ENCODE peak calls at places on chromosomes 1 and 21, in nine cellular contexts. One of them, this sample, is unnamed.

GRCh38 chr1:242743983-242744780 is 219.7 kb upstream of the PLD5 start:
- DNase-seq in cardiac muscle cell: no peak
- DNase-seq in GM13976: no peak
- DNase-seq in suprapubic skin: no peak
- DNase-seq in B cell: no peak
- DNase-seq in colonic mucosa: no peak
- DNase-seq in Calu3: no peak
- DNase-seq in heart left ventricle: no peak
- DNase-seq in endothelial cell: no peak
- DNase-seq in this sample: no peak

GRCh38 chr1:85707267-85707989 is 805 bp downstream of the ZNHIT6 start:
- DNase-seq in endothelial cell: no peak
- DNase-seq in heart left ventricle: no peak
- DNase-seq in B cell: no peak
- DNase-seq in colonic mucosa: no peak
- DNase-seq in suprapubic skin: no peak
- DNase-seq in Calu3: no peak
- DNase-seq in GM13976: no peak
- DNase-seq in cardiac muscle cell: peak
- DNase-seq in this sample: no peak

GRCh38 chr1:10794724-10795304 is 1.6 kb downstream of the CASZ1 start:
- DNase-seq in suprapubic skin: no peak
- DNase-seq in Calu3: peak
- DNase-seq in B cell: no peak
- DNase-seq in GM13976: peak
- DNase-seq in colonic mucosa: peak
- DNase-seq in cardiac muscle cell: no peak
- DNase-seq in endothelial cell: peak
- DNase-seq in heart left ventricle: peak
- DNase-seq in this sample: no peak

GRCh38 chr1:2275796-2276536 is 47.8 kb downstream of the SKI start:
- DNase-seq in heart left ventricle: no peak
- DNase-seq in suprapubic skin: no peak
- DNase-seq in cardiac muscle cell: peak
- DNase-seq in colonic mucosa: no peak
- DNase-seq in endothelial cell: no peak
- DNase-seq in B cell: peak
- DNase-seq in Calu3: no peak
- DNase-seq in GM13976: no peak
- DNase-seq in this sample: no peak

GRCh38 chr1:221279146-221279545 is 399.9 kb downstream of the HLX start:
- DNase-seq in Calu3: no peak
- DNase-seq in B cell: no peak
- DNase-seq in endothelial cell: no peak
- DNase-seq in suprapubic skin: no peak
- DNase-seq in heart left ventricle: no peak
- DNase-seq in cardiac muscle cell: no peak
- DNase-seq in GM13976: no peak
- DNase-seq in colonic mucosa: no peak
- DNase-seq in this sample: no peak

GRCh38 chr1:169149555-169150286 is 43.2 kb downstream of the ATP1B1 start:
- DNase-seq in endothelial cell: no peak
- DNase-seq in cardiac muscle cell: no peak
- DNase-seq in suprapubic skin: no peak
- DNase-seq in heart left ventricle: no peak
- DNase-seq in Calu3: no peak
- DNase-seq in B cell: no peak
- DNase-seq in GM13976: no peak
- DNase-seq in colonic mucosa: no peak
- DNase-seq in this sample: no peak

GRCh38 chr1:40783001-40783905 is at the start of gene KCNQ4:
- DNase-seq in heart left ventricle: peak
- DNase-seq in B cell: peak
- DNase-seq in GM13976: peak
- DNase-seq in endothelial cell: peak
- DNase-seq in colonic mucosa: peak
- DNase-seq in cardiac muscle cell: no peak
- DNase-seq in suprapubic skin: no peak
- DNase-seq in Calu3: peak
- DNase-seq in this sample: no peak

GRCh38 chr1:96236156-96236739 is 485.3 kb upstream of the PTBP2 start:
- DNase-seq in endothelial cell: peak
- DNase-seq in heart left ventricle: no peak
- DNase-seq in B cell: no peak
- DNase-seq in suprapubic skin: no peak
- DNase-seq in Calu3: peak
- DNase-seq in cardiac muscle cell: peak
- DNase-seq in colonic mucosa: peak
- DNase-seq in GM13976: peak
- DNase-seq in this sample: peak

GRCh38 chr1:3125078-3125477 is 56.1 kb downstream of the PRDM16 start:
- DNase-seq in endothelial cell: no peak
- DNase-seq in B cell: no peak
- DNase-seq in Calu3: no peak
- DNase-seq in heart left ventricle: no peak
- DNase-seq in suprapubic skin: no peak
- DNase-seq in GM13976: no peak
- DNase-seq in cardiac muscle cell: no peak
- DNase-seq in colonic mucosa: no peak
- DNase-seq in this sample: no peak

GRCh38 chr21:14863745-14864210 is 201.0 kb downstream of the NRIP1 start:
- DNase-seq in Calu3: no peak
- DNase-seq in suprapubic skin: no peak
- DNase-seq in colonic mucosa: no peak
- DNase-seq in B cell: no peak
- DNase-seq in GM13976: no peak
- DNase-seq in endothelial cell: no peak
- DNase-seq in heart left ventricle: no peak
- DNase-seq in cardiac muscle cell: peak
- DNase-seq in this sample: no peak

GRCh38 chr1:205670611-205671430 is 9.5 kb downstream of the SLC45A3 start:
- DNase-seq in cardiac muscle cell: no peak
- DNase-seq in colonic mucosa: no peak
- DNase-seq in Calu3: no peak
- DNase-seq in suprapubic skin: no peak
- DNase-seq in B cell: no peak
- DNase-seq in heart left ventricle: no peak
- DNase-seq in endothelial cell: no peak
- DNase-seq in GM13976: no peak
- DNase-seq in this sample: no peak

GRCh38 chr1:118461154-118461553 is 276.1 kb upstream of the SPAG17 start:
- DNase-seq in suprapubic skin: no peak
- DNase-seq in B cell: no peak
- DNase-seq in Calu3: no peak
- DNase-seq in endothelial cell: no peak
- DNase-seq in heart left ventricle: no peak
- DNase-seq in cardiac muscle cell: no peak
- DNase-seq in GM13976: no peak
- DNase-seq in colonic mucosa: no peak
- DNase-seq in this sample: no peak

GRCh38 chr1:222670110-222670509 is 42.2 kb downstream of the AIDA start:
- DNase-seq in GM13976: no peak
- DNase-seq in heart left ventricle: no peak
- DNase-seq in colonic mucosa: no peak
- DNase-seq in B cell: no peak
- DNase-seq in Calu3: no peak
- DNase-seq in endothelial cell: no peak
- DNase-seq in suprapubic skin: no peak
- DNase-seq in cardiac muscle cell: no peak
- DNase-seq in this sample: no peak

GRCh38 chr21:45150630-45151265 is 76.4 kb downstream of the ADARB1 start:
- DNase-seq in cardiac muscle cell: no peak
- DNase-seq in suprapubic skin: no peak
- DNase-seq in B cell: no peak
- DNase-seq in heart left ventricle: peak
- DNase-seq in colonic mucosa: peak
- DNase-seq in endothelial cell: no peak
- DNase-seq in GM13976: no peak
- DNase-seq in Calu3: no peak
- DNase-seq in this sample: no peak

GRCh38 chr21:31293986-31294385 is 50.1 kb downstream of the TIAM1 start:
- DNase-seq in B cell: no peak
- DNase-seq in colonic mucosa: no peak
- DNase-seq in Calu3: peak
- DNase-seq in GM13976: no peak
- DNase-seq in suprapubic skin: no peak
- DNase-seq in heart left ventricle: no peak
- DNase-seq in cardiac muscle cell: peak
- DNase-seq in endothelial cell: no peak
- DNase-seq in this sample: no peak

GRCh38 chr1:161020573-161021167 is at the start of gene F11R:
- DNase-seq in heart left ventricle: peak
- DNase-seq in Calu3: peak
- DNase-seq in endothelial cell: peak
- DNase-seq in colonic mucosa: peak
- DNase-seq in suprapubic skin: no peak
- DNase-seq in cardiac muscle cell: peak
- DNase-seq in GM13976: peak
- DNase-seq in B cell: peak
- DNase-seq in this sample: peak

GRCh38 chr1:59139396-59139795 is 157.5 kb upstream of the FGGY start:
- DNase-seq in colonic mucosa: no peak
- DNase-seq in Calu3: peak
- DNase-seq in heart left ventricle: no peak
- DNase-seq in GM13976: no peak
- DNase-seq in B cell: no peak
- DNase-seq in suprapubic skin: no peak
- DNase-seq in cardiac muscle cell: no peak
- DNase-seq in endothelial cell: no peak
- DNase-seq in this sample: no peak

GRCh38 chr1:59138402-59138801 is 158.5 kb upstream of the FGGY start:
- DNase-seq in cardiac muscle cell: no peak
- DNase-seq in GM13976: no peak
- DNase-seq in B cell: no peak
- DNase-seq in heart left ventricle: no peak
- DNase-seq in endothelial cell: no peak
- DNase-seq in Calu3: no peak
- DNase-seq in colonic mucosa: no peak
- DNase-seq in suprapubic skin: no peak
- DNase-seq in this sample: no peak

GRCh38 chr1:59142663-59143487 is 154.0 kb upstream of the FGGY start:
- DNase-seq in endothelial cell: no peak
- DNase-seq in GM13976: peak
- DNase-seq in suprapubic skin: no peak
- DNase-seq in colonic mucosa: no peak
- DNase-seq in B cell: no peak
- DNase-seq in Calu3: peak
- DNase-seq in heart left ventricle: no peak
- DNase-seq in cardiac muscle cell: peak
- DNase-seq in this sample: peak

GRCh38 chr1:59143824-59144223 is 153.1 kb upstream of the FGGY start:
- DNase-seq in heart left ventricle: no peak
- DNase-seq in B cell: no peak
- DNase-seq in cardiac muscle cell: peak
- DNase-seq in endothelial cell: no peak
- DNase-seq in Calu3: no peak
- DNase-seq in GM13976: no peak
- DNase-seq in suprapubic skin: no peak
- DNase-seq in colonic mucosa: no peak
- DNase-seq in this sample: no peak

GRCh38 chr1:59141267-59141863 is 155.5 kb upstream of the FGGY start:
- DNase-seq in colonic mucosa: no peak
- DNase-seq in suprapubic skin: no peak
- DNase-seq in GM13976: no peak
- DNase-seq in B cell: no peak
- DNase-seq in heart left ventricle: peak
- DNase-seq in Calu3: no peak
- DNase-seq in cardiac muscle cell: no peak
- DNase-seq in endothelial cell: no peak
- DNase-seq in this sample: no peak
- TF ChIP-seq CTCF in colonic mucosa: no peak
- TF ChIP-seq CTCF in suprapubic skin: no peak
- TF ChIP-seq CTCF in GM13976: no peak
- TF ChIP-seq CTCF in B cell: no peak
- TF ChIP-seq CTCF in heart left ventricle: no peak
- TF ChIP-seq CTCF in Calu3: no peak
- TF ChIP-seq CTCF in cardiac muscle cell: no peak
- TF ChIP-seq CTCF in endothelial cell: no peak
- TF ChIP-seq CTCF in this sample: no peak

DNA sequence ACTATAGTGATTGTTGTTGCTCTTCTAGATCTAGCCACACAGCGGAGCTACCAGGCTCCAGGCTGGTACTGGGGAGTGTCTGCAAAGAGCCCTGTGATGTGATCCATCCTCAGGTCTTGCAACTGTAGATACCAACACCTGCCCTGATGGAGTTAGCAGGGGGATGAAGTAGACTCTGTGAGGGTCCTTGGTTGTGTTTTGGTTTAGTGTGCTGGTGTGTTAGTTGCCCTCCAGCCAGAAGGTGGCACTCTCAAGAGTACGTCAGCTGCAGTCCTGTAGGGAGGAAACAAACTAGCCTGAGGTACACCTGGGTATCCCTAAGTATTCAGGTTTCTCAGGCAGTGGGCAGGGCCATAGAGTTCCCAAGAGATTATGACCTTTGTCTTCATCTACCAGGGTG is 81.2 kb upstream of the TMPRSS2 start:
- DNase-seq in Calu3: no peak
- DNase-seq in cardiac muscle cell: no peak
- DNase-seq in suprapubic skin: peak
- DNase-seq in colonic mucosa: no peak
- DNase-seq in endothelial cell: no peak
- DNase-seq in heart left ventricle: no peak
- DNase-seq in GM13976: no peak
- DNase-seq in B cell: no peak
- DNase-seq in this sample: no peak
- TF ChIP-seq CTCF in Calu3: no peak
- TF ChIP-seq CTCF in cardiac muscle cell: no peak
- TF ChIP-seq CTCF in suprapubic skin: no peak
- TF ChIP-seq CTCF in colonic mucosa: no peak
- TF ChIP-seq CTCF in endothelial cell: no peak
- TF ChIP-seq CTCF in heart left ventricle: no peak
- TF ChIP-seq CTCF in GM13976: no peak
- TF ChIP-seq CTCF in B cell: no peak
- TF ChIP-seq CTCF in this sample: peak

GRCh38 chr1:8016244-8017241 is 9.6 kb downstream of the ERRFI1 start:
- DNase-seq in colonic mucosa: no peak
- DNase-seq in cardiac muscle cell: peak
- DNase-seq in endothelial cell: no peak
- DNase-seq in suprapubic skin: no peak
- DNase-seq in B cell: no peak
- DNase-seq in GM13976: no peak
- DNase-seq in heart left ventricle: no peak
- DNase-seq in Calu3: no peak
- DNase-seq in this sample: no peak
- TF ChIP-seq CTCF in colonic mucosa: no peak
- TF ChIP-seq CTCF in cardiac muscle cell: no peak
- TF ChIP-seq CTCF in endothelial cell: no peak
- TF ChIP-seq CTCF in suprapubic skin: no peak
- TF ChIP-seq CTCF in B cell: no peak
- TF ChIP-seq CTCF in GM13976: peak
- TF ChIP-seq CTCF in heart left ventricle: no peak
- TF ChIP-seq CTCF in Calu3: no peak
- TF ChIP-seq CTCF in this sample: peak

DNA sequence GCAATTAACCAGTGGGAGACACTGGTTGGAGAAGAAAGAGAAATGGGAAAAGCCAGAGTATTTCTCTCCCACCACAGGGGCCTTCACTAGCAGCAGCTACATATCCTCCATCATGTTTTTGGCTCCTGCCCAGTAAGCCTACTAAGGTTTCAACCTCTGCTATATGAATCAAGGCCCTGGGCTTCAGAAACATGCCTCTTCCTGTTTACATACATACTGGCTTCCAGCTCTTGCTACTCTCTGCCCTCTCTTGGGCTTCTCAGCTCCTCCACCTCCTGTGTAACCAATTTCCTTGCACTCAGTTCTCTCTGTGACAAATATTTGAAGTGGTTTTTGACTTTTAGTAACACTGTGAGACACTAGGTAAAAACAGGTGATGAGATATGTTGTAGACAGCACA is 80.8 kb downstream of the LRRC7 start:
- DNase-seq in suprapubic skin: no peak
- DNase-seq in B cell: no peak
- DNase-seq in Calu3: no peak
- DNase-seq in heart left ventricle: no peak
- DNase-seq in colonic mucosa: no peak
- DNase-seq in endothelial cell: no peak
- DNase-seq in cardiac muscle cell: peak
- DNase-seq in GM13976: no peak
- DNase-seq in this sample: no peak
- TF ChIP-seq CTCF in suprapubic skin: no peak
- TF ChIP-seq CTCF in B cell: no peak
- TF ChIP-seq CTCF in Calu3: no peak
- TF ChIP-seq CTCF in heart left ventricle: no peak
- TF ChIP-seq CTCF in colonic mucosa: no peak
- TF ChIP-seq CTCF in endothelial cell: no peak
- TF ChIP-seq CTCF in cardiac muscle cell: no peak
- TF ChIP-seq CTCF in GM13976: no peak
- TF ChIP-seq CTCF in this sample: no peak